ENCODE peak calls at places on chromosome 10, in nine cellular contexts. O is AG08396, T is amniotic stem cell, E is NCI-H1105, P is SHP77 treated with DMSO at 0.1 percent for 48 hours, W is IMR-90, Y is glutamatergic neuron, U is breast epithelium, Q is NCI-H1417. F is an unnamed sample.

GRCh38 chr10:14540062-14540461 is 209.3 kb upstream of the FRMD4A start:
- DNase-seq in O (no peak), T (no peak), E (no peak), P (no peak), W (no peak), Y (no peak), U (no peak), Q (no peak), F (no peak)

GRCh38 chr10:34651381-34651780 is 163.7 kb downstream of the PARD3 start:
- DNase-seq in O (no peak), T (no peak), E (no peak), P (no peak), W (no peak), Y (no peak), U (no peak), Q (no peak), F (no peak)

GRCh38 chr10:36066102-36066501 is 424.0 kb upstream of the FZD8 start:
- DNase-seq in O (no peak), T (no peak), E (no peak), P (no peak), W (no peak), Y (no peak), U (no peak), Q (no peak), F (no peak)

GRCh38 chr10:79453392-79453791 is 8.0 kb upstream of the ZCCHC24 start:
- DNase-seq in O (no peak), T (no peak), E (no peak), P (no peak), W (peak), Y (no peak), U (no peak), Q (no peak), F (no peak)

GRCh38 chr10:113080061-113080460 is 130.0 kb downstream of the TCF7L2 start:
- DNase-seq in O (no peak), T (no peak), E (no peak), P (no peak), W (no peak), Y (no peak), U (no peak), Q (no peak), F (no peak)

GRCh38 chr10:43897765-43898419 is 249.2 kb upstream of the ZNF32 start:
- DNase-seq in O (no peak), T (no peak), E (no peak), P (no peak), W (no peak), Y (no peak), U (no peak), Q (no peak), F (no peak)

GRCh38 chr10:24382979-24383663 is 174.2 kb downstream of the KIAA1217 start:
- DNase-seq in O (no peak), T (no peak), E (no peak), P (no peak), W (no peak), Y (no peak), U (peak), Q (no peak), F (peak)

GRCh38 chr10:33332183-33333031 is 2.1 kb downstream of the NRP1 start:
- DNase-seq in O (no peak), T (no peak), E (no peak), P (no peak), W (peak), Y (no peak), U (no peak), Q (no peak), F (peak)

GRCh38 chr10:133346413-133346812 is 760 bp upstream of the PRAP1 start:
- DNase-seq in O (no peak), T (no peak), E (no peak), P (no peak), W (no peak), Y (no peak), U (no peak), Q (no peak), F (no peak)

GRCh38 chr10:59384761-59385160 is 22.4 kb upstream of the FAM13C start:
- DNase-seq in O (no peak), T (no peak), E (no peak), P (no peak), W (peak), Y (no peak), U (no peak), Q (no peak), F (no peak)

GRCh38 chr10:93378039-93378438 is 104.1 kb downstream of the MYOF start:
- DNase-seq in O (no peak), T (no peak), E (no peak), P (no peak), W (no peak), Y (no peak), U (no peak), Q (no peak), F (no peak)

GRCh38 chr10:1626410-1626809 is 110.9 kb downstream of the ADARB2 start:
- DNase-seq in O (no peak), T (no peak), E (no peak), P (no peak), W (no peak), Y (no peak), U (no peak), Q (no peak), F (no peak)

GRCh38 chr10:61078542-61078941 is 134.6 kb upstream of the RHOBTB1 start:
- DNase-seq in O (no peak), T (no peak), E (no peak), P (no peak), W (peak), Y (no peak), U (no peak), Q (no peak), F (no peak)

GRCh38 chr10:22959292-22959691 is 31.4 kb downstream of the ARMC3 start:
- DNase-seq in O (no peak), T (no peak), E (no peak), P (no peak), W (no peak), Y (no peak), U (no peak), Q (no peak), F (no peak)

GRCh38 chr10:95464280-95464679 is 96.9 kb downstream of the SORBS1 start:
- DNase-seq in O (no peak), T (no peak), E (peak), P (no peak), W (no peak), Y (no peak), U (no peak), Q (peak), F (no peak)

GRCh38 chr10:79268717-79269116 is 78.6 kb upstream of the PPIF start:
- DNase-seq in O (no peak), T (no peak), E (no peak), P (no peak), W (no peak), Y (no peak), U (no peak), Q (no peak), F (no peak)

GRCh38 chr10:93333278-93333978 is 148.7 kb downstream of the MYOF start:
- DNase-seq in O (no peak), T (no peak), E (no peak), P (no peak), W (no peak), Y (no peak), U (no peak), Q (peak), F (peak)